ENCODE peak calls at places on chromosome X, in seven cellular contexts. E is SW 1271; M is AG04450; Q is left lung; V is fibroblast of lung; X is activated CD8-positive, alpha-beta T cell treated with anti-CD3 and anti-CD28 coated beads, Interleukin-2, amount 10 ng/mL, durations not matched to agents 7 days and 5 days; C is head of caudate nucleus. H is an unnamed sample.

GRCh38 chrX:78754917-78755316 is 7.4 kb downstream of the LPAR4 start:
- DNase-seq in E (no peak), Q (no peak), V (no peak), C (no peak), M (no peak), X (no peak), H (no peak)

GRCh38 chrX:136896121-136896914 is 15.8 kb upstream of the RBMX start:
- DNase-seq in M (no peak), Q (no peak), C (no peak), V (peak), E (no peak), X (no peak), H (no peak)

GRCh38 chrX:94662665-94663064 is 988.7 kb downstream of the FAM133A start:
- DNase-seq in V (no peak), E (no peak), Q (no peak), X (no peak), C (no peak), M (no peak), H (peak)

GRCh38 chrX:134669378-134670098 is 11.3 kb upstream of the PLAC1 start:
- DNase-seq in X (no peak), M (peak), E (no peak), Q (peak), V (peak), C (no peak), H (no peak)

GRCh38 chrX:150544222-150544787 is 24.1 kb upstream of the MTM1 start:
- DNase-seq in X (peak), Q (no peak), V (no peak), E (no peak), C (no peak), M (no peak), H (no peak)

GRCh38 chrX:134727363-134727762 is 69.1 kb upstream of the PLAC1 start:
- DNase-seq in C (no peak), V (no peak), X (no peak), Q (no peak), M (no peak), E (no peak), H (peak)

GRCh38 chrX:24282381-24283121 is 31.3 kb downstream of the SUPT20HL2 start:
- DNase-seq in C (no peak), V (peak), E (no peak), X (no peak), M (no peak), Q (no peak), H (peak)

GRCh38 chrX:18348047-18348446 is 6.4 kb downstream of the SCML2 start:
- DNase-seq in M (no peak), V (peak), X (no peak), C (no peak), Q (no peak), E (no peak), H (peak)

GRCh38 chrX:153381684-153382532 is 19.2 kb downstream of the PNMA6E start:
- DNase-seq in X (peak), E (no peak), Q (no peak), C (peak), V (peak), M (peak), H (peak)

GRCh38 chrX:2484721-2485459 is 15.9 kb downstream of the DHRSX start:
- DNase-seq in X (no peak), V (peak), M (no peak), Q (peak), E (no peak), C (peak), H (no peak)

GRCh38 chrX:19382500-19383145 is 38.9 kb downstream of the PDHA1 start:
- DNase-seq in M (no peak), V (peak), X (peak), Q (peak), C (peak), E (no peak), H (peak)

GRCh38 chrX:140799216-140799615 is 89.7 kb downstream of the LINC00632 start:
- DNase-seq in X (no peak), Q (no peak), C (no peak), M (no peak), V (peak), E (no peak), H (no peak)

GRCh38 chrX:39903937-39904336 is 193.8 kb downstream of the BCOR start:
- DNase-seq in V (peak), C (no peak), X (no peak), Q (no peak), M (no peak), E (no peak), H (no peak)

H was measured in NCI-H69.